ENCODE peak calls at places on chromosomes 5 and 9, in five cellular contexts. A, Y, N, M and U are unnamed samples.

GRCh38 chr9:89658931-89659330 is 54.1 kb downstream of the GADD45G start:
- DNase-seq in A (no peak), M (no peak), Y (no peak), N (no peak), U (no peak)

GRCh38 chr9:91395106-91395552 is 28.5 kb downstream of the NFIL3 start:
- DNase-seq in N (peak; percentile 88), A (no peak), M (no peak), Y (no peak), U (peak; percentile 72)

GRCh38 chr9:79889325-79889724 is 317.6 kb downstream of the TLE4 start:
- DNase-seq in Y (no peak), M (no peak), N (no peak), A (no peak), U (no peak)

GRCh38 chr9:136694163-136694864 is 7.1 kb upstream of the AGPAT2 start:
- DNase-seq in Y (peak; percentile 89), A (peak; percentile 92), N (peak; percentile 33), M (no peak), U (peak; percentile 58)

GRCh38 chr9:5435912-5436311 is 1.8 kb downstream of the PLGRKT start:
- DNase-seq in M (no peak), N (no peak), A (no peak), Y (no peak), U (no peak)

GRCh38 chr5:64347308-64347707 is 158.5 kb upstream of the RGS7BP start:
- DNase-seq in N (no peak), A (no peak), Y (no peak), M (no peak), U (no peak)

GRCh38 chr9:12822111-12822510 is 47.3 kb downstream of the LURAP1L start:
- DNase-seq in M (no peak), A (no peak), Y (no peak), N (no peak), U (no peak)

GRCh38 chr5:158819095-158819494 is 280.6 kb downstream of the EBF1 start:
- DNase-seq in M (no peak), A (no peak), N (no peak), Y (no peak), U (no peak)

GRCh38 chr9:133737071-133737773 is 930 bp downstream of the SARDH start:
- DNase-seq in Y (no peak), N (no peak), M (no peak), A (peak; percentile 72), U (no peak)

GRCh38 chr9:124182741-124183140 is 75.0 kb upstream of the NEK6 start:
- DNase-seq in M (no peak), Y (no peak), N (no peak), A (no peak), U (no peak)

GRCh38 chr5:18984559-18985080 is 1003.4 kb downstream of the CDH18 start:
- DNase-seq in A (no peak), M (no peak), Y (no peak), N (no peak), U (no peak)

GRCh38 chr5:76590027-76590426 is 33.2 kb downstream of the F2RL2 start:
- DNase-seq in A (no peak), M (peak; percentile 53), Y (no peak), N (no peak), U (no peak)

GRCh38 chr5:39578887-39579497 is 154.2 kb upstream of the DAB2 start:
- DNase-seq in M (no peak), Y (no peak), A (no peak), N (no peak), U (no peak)

GRCh38 chr9:34124923-34125322 is 1.6 kb downstream of the DCAF12 start:
- DNase-seq in M (no peak), A (no peak), Y (no peak), N (no peak), U (peak; percentile 18)

GRCh38 chr9:23829580-23830458 is 3.8 kb upstream of the ELAVL2 start:
- DNase-seq in A (no peak), Y (no peak), N (peak; percentile 1), M (no peak), U (no peak)

GRCh38 chr5:52706775-52707174 is 80.9 kb upstream of the ITGA1 start:
- DNase-seq in M (no peak), A (no peak), N (no peak), Y (no peak), U (no peak)

GRCh38 chr5:68359699-68360098 is 144.1 kb downstream of the PIK3R1 start:
- DNase-seq in M (no peak), N (no peak), A (no peak), Y (no peak), U (no peak)

GRCh38 chr9:69667306-69667705 is 4.9 kb downstream of the APBA1 start:
- DNase-seq in Y (no peak), A (no peak), M (no peak), N (no peak), U (no peak)

GRCh38 chr9:18605763-18606162 is 131.8 kb downstream of the ADAMTSL1 start:
- DNase-seq in A (no peak), M (no peak), Y (no peak), N (no peak), U (no peak)

GRCh38 chr5:73452215-73452614 is 3.6 kb upstream of the FOXD1 start:
- DNase-seq in A (no peak), Y (no peak), N (no peak), M (no peak), U (no peak)

GRCh38 chr5:73448451-73449136 is at the start of gene FOXD1:
- DNase-seq in N (peak; percentile 32), Y (peak; percentile 48), A (peak; percentile 80), M (no peak), U (peak; percentile 9)

GRCh38 chr5:73450041-73450598 is 1.5 kb upstream of the FOXD1 start:
- DNase-seq in N (no peak), Y (no peak), A (no peak), M (no peak), U (no peak)

GRCh38 chr5:73450672-73451217 is 2.2 kb upstream of the FOXD1 start:
- DNase-seq in Y (no peak), N (no peak), M (no peak), A (no peak), U (no peak)

DNA sequence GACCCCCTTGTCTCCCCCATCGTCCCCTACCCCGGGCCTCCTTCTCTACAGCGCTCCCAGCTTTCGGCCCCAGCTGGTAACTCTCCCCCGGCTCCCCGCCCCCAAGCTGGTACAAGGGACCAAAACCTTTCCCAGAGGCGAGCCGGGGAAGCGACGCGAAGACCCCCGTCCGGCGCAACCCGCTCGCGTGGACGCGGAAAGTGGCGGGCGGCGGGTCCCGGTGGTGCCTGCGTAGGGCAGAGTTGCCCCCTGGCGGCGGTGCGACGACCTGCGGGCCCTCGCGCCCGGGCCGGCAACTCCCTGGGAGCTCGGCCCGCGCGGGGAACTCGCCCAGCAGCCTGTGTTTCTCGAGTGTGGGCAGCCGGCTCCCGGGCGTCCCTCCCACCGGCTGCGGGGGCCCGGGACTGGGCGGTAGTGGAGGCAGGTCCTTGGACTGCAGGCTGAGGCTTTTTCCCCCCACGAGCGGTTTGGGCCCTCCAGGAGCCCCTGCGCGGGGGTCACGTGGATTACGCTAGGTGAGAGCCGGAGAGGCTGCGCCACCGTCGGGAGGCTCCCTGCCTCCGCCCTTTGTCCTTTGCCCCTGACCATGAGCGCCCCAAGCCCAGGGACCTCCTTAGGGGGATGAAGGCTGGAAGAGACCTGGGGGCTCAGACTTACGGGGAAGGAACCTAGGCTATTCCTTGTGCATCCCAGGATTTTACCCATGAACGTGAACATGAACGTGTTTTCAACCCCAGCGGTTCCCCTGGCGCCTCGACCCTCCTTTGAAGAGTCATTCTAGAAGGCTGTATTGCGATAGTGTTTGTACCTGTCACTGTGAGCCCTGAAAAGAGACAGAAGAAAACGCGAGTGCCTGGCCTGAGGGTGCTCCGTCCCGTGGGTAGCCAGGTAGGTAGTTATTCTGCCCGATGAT is 2.9 kb upstream of the FOXD1 start:
- DNase-seq in A (peak; percentile 83), N (no peak), M (no peak), Y (peak; percentile 73), U (no peak)
- TF ChIP-seq GABPA in A (no peak), N (no peak), M (no peak), Y (no peak), U (no peak)

DNA sequence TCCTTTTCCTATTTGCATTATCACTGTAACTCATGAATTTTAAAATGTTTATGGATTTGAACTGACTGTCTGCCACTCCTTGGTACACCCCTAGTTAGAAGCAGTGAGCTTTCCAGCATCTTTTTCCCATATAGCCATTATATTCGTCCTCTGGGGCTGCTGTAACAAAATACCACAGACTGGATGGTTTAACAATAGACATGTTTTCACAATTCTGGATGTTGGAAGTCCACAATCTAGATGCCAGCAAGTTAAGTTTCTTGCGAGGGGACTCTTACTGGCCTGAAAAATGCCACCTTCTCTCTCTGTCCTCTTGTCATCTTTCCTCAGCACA is 530.0 kb downstream of the SEMA5A start:
- DNase-seq in N (no peak), Y (no peak), A (no peak), M (no peak), U (no peak)
- H3K27ac ChIP-seq in N (no peak overlapping the region), Y (no peak overlapping the region), A (peak overlapping the region; percentile 82), M (no peak overlapping the region), U (no peak overlapping the region)

GRCh38 chr5:176743828-176744583 is 66.4 kb upstream of the UNC5A start:
- DNase-seq in M (no peak), N (no peak), Y (no peak), A (peak; percentile 26), U (no peak)

GRCh38 chr5:176741566-176742211 is 68.7 kb upstream of the UNC5A start:
- DNase-seq in N (no peak), A (peak; percentile 52), M (no peak), Y (no peak), U (no peak)

GRCh38 chr5:176742246-176743105 is 67.9 kb upstream of the UNC5A start:
- DNase-seq in N (no peak), Y (no peak), M (no peak), A (peak; percentile 22), U (no peak)

GRCh38 chr5:176743136-176743827 is 67.1 kb upstream of the UNC5A start:
- DNase-seq in N (no peak), M (no peak), A (peak; percentile 44), Y (peak; percentile 21), U (no peak)

DNA sequence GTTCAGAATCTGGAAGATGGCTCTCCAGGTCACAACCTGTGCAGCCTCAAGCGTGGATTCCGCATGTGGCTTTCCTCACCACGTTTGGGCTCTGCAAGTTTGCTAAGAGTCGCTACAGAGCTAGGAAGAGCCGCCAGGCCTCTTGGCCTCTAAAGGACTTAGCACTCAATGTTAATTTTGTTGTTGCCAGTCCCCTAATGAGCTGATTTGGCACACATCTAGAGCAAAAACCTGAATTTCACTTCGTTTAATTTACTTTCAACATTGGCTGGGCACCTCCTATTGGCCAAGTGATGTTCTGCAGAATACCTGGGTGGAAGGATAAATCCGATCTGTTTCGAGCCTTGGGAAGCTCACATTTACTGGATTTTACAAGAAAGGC is 65.8 kb upstream of the UNC5A start:
- DNase-seq in M (no peak), N (no peak), Y (peak; percentile 37), A (peak; percentile 50), U (no peak)
- TF ChIP-seq REST in M (no peak), N (no peak), Y (no peak), A (no peak), U (no peak)

DNA sequence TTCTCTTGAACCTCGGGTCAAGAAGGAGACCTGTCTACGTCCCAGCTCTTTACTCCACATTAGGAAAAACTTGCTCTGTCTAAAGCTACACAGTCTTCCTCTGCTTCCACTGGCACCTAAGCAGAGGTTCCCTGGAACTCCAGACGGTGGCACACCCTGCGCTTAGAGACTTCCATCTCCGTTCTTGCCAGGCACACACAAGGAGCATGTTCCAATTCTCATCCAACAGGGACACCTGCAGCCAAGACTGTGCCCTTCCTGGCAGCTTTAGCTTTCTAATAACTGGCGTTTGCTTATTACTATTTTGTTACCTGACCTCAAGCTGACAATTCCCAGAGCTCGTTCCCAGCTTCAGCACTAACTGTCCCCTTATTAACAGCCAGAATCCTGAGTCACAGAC is 16.0 kb downstream of the CAPSL start:
- DNase-seq in Y (no peak), N (no peak), A (no peak), M (no peak), U (no peak)
- TF ChIP-seq GABPA in Y (no peak), N (no peak), A (no peak), M (no peak), U (no peak)